ENCODE peak calls at places on chromosome 21, in seven cellular contexts. S is MG63; U is ovary; H is esophagus squamous epithelium; Z is CD8-positive, alpha-beta T cell; Q is transverse colon; E is GM12864. X is an unnamed sample.

GRCh38 chr21:26487981-26488480 is 85.1 kb downstream of the CYYR1 start:
- DNase-seq in S (no peak), U (no peak), H (no peak), Z (no peak), Q (no peak), E (no peak), X (no peak)

GRCh38 chr21:46368533-46369285 is 44.8 kb downstream of the PCNT start:
- DNase-seq in S (no peak), U (no peak), H (no peak), Z (peak), Q (no peak), E (no peak), X (no peak)

GRCh38 chr21:17730782-17731181 is 88.4 kb downstream of the C21orf91 start:
- DNase-seq in S (no peak), U (no peak), H (no peak), Z (no peak), Q (no peak), E (no peak), X (no peak)

GRCh38 chr21:37742532-37742931 is 173.7 kb downstream of the KCNJ6 start:
- DNase-seq in S (no peak), U (no peak), H (no peak), Z (no peak), Q (no peak), E (no peak), X (no peak)

GRCh38 chr21:33642896-33643657 is 776 bp downstream of the ITSN1 start:
- DNase-seq in S (peak), U (peak), H (no peak), Z (peak), Q (peak), E (no peak), X (peak)

GRCh38 chr21:37368536-37369279 is 2.1 kb downstream of the DYRK1A start:
- DNase-seq in S (peak), U (no peak), H (no peak), Z (no peak), Q (no peak), E (no peak), X (no peak)

GRCh38 chr21:14533555-14534400 is 12.3 kb downstream of the SAMSN1 start:
- DNase-seq in S (no peak), U (no peak), H (no peak), Z (no peak), Q (no peak), E (no peak), X (no peak)

GRCh38 chr21:15667010-15667409 is 62.8 kb upstream of the USP25 start:
- DNase-seq in S (no peak), U (no peak), H (no peak), Z (no peak), Q (no peak), E (no peak), X (no peak)

GRCh38 chr21:37592496-37592895 is 225.9 kb downstream of the DYRK1A start:
- DNase-seq in S (no peak), U (no peak), H (no peak), Z (no peak), Q (no peak), E (no peak), X (no peak)

GRCh38 chr21:46461909-46462308 is 3.2 kb downstream of the DIP2A start:
- DNase-seq in S (no peak), U (no peak), H (no peak), Z (no peak), Q (no peak), E (no peak), X (no peak)

GRCh38 chr21:18354947-18355346 is 48.6 kb downstream of the TMPRSS15 start:
- DNase-seq in S (no peak), U (no peak), H (no peak), Z (no peak), Q (no peak), E (no peak), X (no peak)

GRCh38 chr21:18318156-18318555 is 73.5 kb downstream of the CHODL start:
- DNase-seq in S (no peak), U (no peak), H (no peak), Z (no peak), Q (no peak), E (no peak), X (no peak)

GRCh38 chr21:15437873-15438272 is 291.9 kb upstream of the USP25 start:
- DNase-seq in S (no peak), U (no peak), H (no peak), Z (no peak), Q (no peak), E (peak), X (no peak)

GRCh38 chr21:29305068-29305467 is 6.3 kb downstream of the BACH1 start:
- DNase-seq in S (peak), U (no peak), H (no peak), Z (no peak), Q (no peak), E (no peak), X (no peak)

GRCh38 chr21:39676054-39676771 is 63.5 kb downstream of the B3GALT5 start:
- DNase-seq in S (no peak), U (no peak), H (no peak), Z (no peak), Q (peak), E (no peak), X (no peak)

GRCh38 chr21:30257773-30258172 is 25.0 kb downstream of the KRTAP24-1 start:
- DNase-seq in S (no peak), U (no peak), H (no peak), Z (no peak), Q (no peak), E (no peak), X (no peak)

GRCh38 chr21:46555678-46556077 is 49.2 kb downstream of the S100B start:
- DNase-seq in S (no peak), U (no peak), H (no peak), Z (no peak), Q (no peak), E (no peak), X (no peak)

GRCh38 chr21:21816778-21817177 is 818.6 kb downstream of the NCAM2 start:
- DNase-seq in S (no peak), U (no peak), H (no peak), Z (no peak), Q (no peak), E (no peak), X (no peak)

GRCh38 chr21:38380391-38381137 is 117.7 kb downstream of the ERG start:
- DNase-seq in S (no peak), U (no peak), H (no peak), Z (no peak), Q (no peak), E (no peak), X (no peak)

GRCh38 chr21:41000838-41001237 is 153.9 kb upstream of the DSCAM start:
- DNase-seq in S (no peak), U (no peak), H (no peak), Z (no peak), Q (no peak), E (no peak), X (no peak)

GRCh38 chr21:38985423-38986378 is 180.0 kb downstream of the ETS2 start:
- DNase-seq in S (peak), U (peak), H (no peak), Z (no peak), Q (peak), E (no peak), X (peak)

GRCh38 chr21:17736072-17736471 is 83.1 kb downstream of the C21orf91 start:
- DNase-seq in S (no peak), U (no peak), H (no peak), Z (no peak), Q (no peak), E (no peak), X (no peak)

GRCh38 chr21:27695246-27695645 is 728.4 kb upstream of the ADAMTS5 start:
- DNase-seq in S (no peak), U (no peak), H (no peak), Z (no peak), Q (no peak), E (no peak), X (no peak)

GRCh38 chr21:46604975-46605758 is at the start of gene S100B:
- DNase-seq in S (no peak), U (no peak), H (no peak), Z (no peak), Q (no peak), E (no peak), X (no peak)

GRCh38 chr21:9756677-9757076 is 764.7 kb upstream of the TPTE start:
- DNase-seq in S (no peak), U (no peak), H (no peak), Z (no peak), Q (no peak), E (no peak), X (no peak)

GRCh38 chr21:33058468-33059318 is 11.2 kb upstream of the OLIG1 start:
- DNase-seq in S (peak), U (no peak), H (no peak), Z (no peak), Q (no peak), E (no peak), X (peak)

GRCh38 chr21:17660449-17660848 is 47.7 kb upstream of the BTG3 start:
- DNase-seq in S (no peak), U (no peak), H (no peak), Z (no peak), Q (no peak), E (no peak), X (no peak)

GRCh38 chr21:38088916-38089762 is 167.7 kb upstream of the KCNJ15 start:
- DNase-seq in S (no peak), U (no peak), H (no peak), Z (no peak), Q (no peak), E (no peak), X (no peak)

GRCh38 chr21:15011967-15012366 is 52.8 kb downstream of the NRIP1 start:
- DNase-seq in S (no peak), U (no peak), H (no peak), Z (no peak), Q (no peak), E (no peak), X (no peak)

GRCh38 chr21:43667191-43667904 is 8.0 kb downstream of the RRP1B start:
- DNase-seq in S (peak), U (no peak), H (no peak), Z (no peak), Q (no peak), E (no peak), X (no peak)

GRCh38 chr21:46297311-46298082 is 11.4 kb downstream of the YBEY start:
- DNase-seq in S (no peak), U (no peak), H (no peak), Z (no peak), Q (no peak), E (no peak), X (peak)

GRCh38 chr21:37800496-37801061 is 115.7 kb downstream of the KCNJ6 start:
- DNase-seq in S (no peak), U (no peak), H (no peak), Z (no peak), Q (no peak), E (no peak), X (no peak)

GRCh38 chr21:18832081-18832670 is 428.6 kb upstream of the TMPRSS15 start:
- DNase-seq in S (no peak), U (no peak), H (no peak), Z (no peak), Q (no peak), E (no peak), X (no peak)

GRCh38 chr21:28699186-28699585 is 293.5 kb downstream of the LTN1 start:
- DNase-seq in S (no peak), U (no peak), H (no peak), Z (no peak), Q (no peak), E (no peak), X (no peak)

GRCh38 chr21:21046063-21046462 is 47.9 kb downstream of the NCAM2 start:
- DNase-seq in S (no peak), U (no peak), H (no peak), Z (no peak), Q (no peak), E (no peak), X (no peak)

GRCh38 chr21:46397211-46397905 is 61.3 kb upstream of the DIP2A start:
- DNase-seq in S (no peak), U (no peak), H (no peak), Z (no peak), Q (no peak), E (no peak), X (peak)

GRCh38 chr21:29725025-29725736 is 214.6 kb downstream of the GRIK1 start:
- DNase-seq in S (no peak), U (no peak), H (no peak), Z (no peak), Q (no peak), E (no peak), X (no peak)

GRCh38 chr21:33265664-33266049 is 510 bp upstream of the IL10RB start:
- DNase-seq in S (no peak), U (no peak), H (peak), Z (no peak), Q (peak), E (peak), X (peak)

DNA sequence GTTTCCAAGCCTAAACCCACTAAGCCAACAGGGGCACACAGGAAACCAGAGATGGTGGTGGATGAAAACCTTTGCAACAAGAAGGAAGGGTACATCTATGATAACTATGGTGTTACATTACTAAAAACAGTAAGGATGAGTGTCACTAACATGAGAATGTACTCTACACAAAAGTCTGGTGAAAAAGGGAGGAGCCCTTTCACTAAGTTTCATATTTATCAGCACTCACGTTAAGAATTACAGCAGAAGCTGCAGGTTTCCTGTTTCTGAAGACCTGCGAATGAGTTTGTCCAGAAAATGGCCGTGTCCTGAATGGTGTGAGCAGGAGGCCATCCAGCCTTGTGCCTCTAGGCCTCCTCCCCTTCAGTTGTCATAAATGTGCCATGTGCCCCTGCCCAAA is 17.8 kb downstream of the ABCG1 start:
- DNase-seq in S (no peak), U (no peak), H (no peak), Z (no peak), Q (no peak), E (no peak), X (no peak)
- H3K4me3 ChIP-seq in S (no peak), U (no peak), H (no peak), Z (no peak), Q (no peak), E (no peak), X (peak)

GRCh38 chr21:31893841-31894240 is 21.0 kb downstream of the HUNK start:
- DNase-seq in S (no peak), U (no peak), H (no peak), Z (no peak), Q (no peak), E (no peak), X (no peak)

GRCh38 chr21:31894441-31894840 is 21.6 kb downstream of the HUNK start:
- DNase-seq in S (no peak), U (no peak), H (no peak), Z (no peak), Q (no peak), E (no peak), X (no peak)

GRCh38 chr21:31897311-31897710 is 24.5 kb downstream of the HUNK start:
- DNase-seq in S (no peak), U (no peak), H (no peak), Z (no peak), Q (no peak), E (no peak), X (no peak)

GRCh38 chr21:31892686-31893085 is 19.9 kb downstream of the HUNK start:
- DNase-seq in S (no peak), U (no peak), H (no peak), Z (no peak), Q (no peak), E (no peak), X (no peak)

GRCh38 chr21:31895069-31895851 is 22.4 kb downstream of the HUNK start:
- DNase-seq in S (no peak), U (no peak), H (no peak), Z (no peak), Q (no peak), E (no peak), X (no peak)
- H3K4me3 ChIP-seq in S (no peak), U (no peak), H (no peak), Z (no peak), Q (no peak), E (no peak), X (no peak)

GRCh38 chr21:45069085-45069484 is 5.3 kb upstream of the ADARB1 start:
- DNase-seq in S (no peak), U (no peak), H (no peak), Z (no peak), Q (no peak), E (no peak), X (no peak)
- H3K4me3 ChIP-seq in S (no peak), U (no peak), H (no peak), Z (no peak), Q (no peak), E (no peak), X (no peak)

DNA sequence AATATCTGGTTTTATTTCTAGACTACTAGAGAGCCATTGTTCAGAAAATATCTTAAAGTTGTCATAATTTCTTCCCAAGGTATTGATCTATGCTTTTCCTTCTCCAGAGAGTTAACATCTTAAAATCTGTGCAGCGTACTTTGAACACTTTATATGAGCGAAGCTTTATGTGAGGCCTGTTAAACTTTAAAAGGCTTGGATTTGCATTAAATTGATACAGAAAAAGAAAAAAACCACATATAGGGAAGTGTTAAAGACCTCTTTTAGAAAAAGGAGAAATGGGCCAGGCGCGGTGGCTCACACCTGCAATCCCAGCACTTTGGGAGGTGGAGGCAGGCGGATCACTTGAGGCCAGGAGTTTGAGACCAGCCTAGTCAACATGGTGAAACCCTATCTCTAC is 59.2 kb upstream of the MORC3 start:
- DNase-seq in S (no peak), U (no peak), H (no peak), Z (no peak), Q (no peak), E (no peak), X (no peak)
- H3K4me3 ChIP-seq in S (peak), U (no peak), H (peak), Z (peak), Q (no peak), E (no peak), X (peak)

GRCh38 chr21:42389449-42389835 is 6.4 kb downstream of the TMPRSS3 start:
- DNase-seq in S (no peak), U (no peak), H (no peak), Z (no peak), Q (peak), E (no peak), X (peak)
- H3K4me3 ChIP-seq in S (no peak), U (no peak), H (no peak), Z (no peak), Q (no peak), E (no peak), X (no peak)

GRCh38 chr21:45145146-45145545 is 70.8 kb downstream of the ADARB1 start:
- DNase-seq in S (no peak), U (no peak), H (no peak), Z (no peak), Q (no peak), E (no peak), X (no peak)
- H3K4me3 ChIP-seq in S (no peak), U (no peak), H (no peak), Z (no peak), Q (no peak), E (no peak), X (no peak)

DNA sequence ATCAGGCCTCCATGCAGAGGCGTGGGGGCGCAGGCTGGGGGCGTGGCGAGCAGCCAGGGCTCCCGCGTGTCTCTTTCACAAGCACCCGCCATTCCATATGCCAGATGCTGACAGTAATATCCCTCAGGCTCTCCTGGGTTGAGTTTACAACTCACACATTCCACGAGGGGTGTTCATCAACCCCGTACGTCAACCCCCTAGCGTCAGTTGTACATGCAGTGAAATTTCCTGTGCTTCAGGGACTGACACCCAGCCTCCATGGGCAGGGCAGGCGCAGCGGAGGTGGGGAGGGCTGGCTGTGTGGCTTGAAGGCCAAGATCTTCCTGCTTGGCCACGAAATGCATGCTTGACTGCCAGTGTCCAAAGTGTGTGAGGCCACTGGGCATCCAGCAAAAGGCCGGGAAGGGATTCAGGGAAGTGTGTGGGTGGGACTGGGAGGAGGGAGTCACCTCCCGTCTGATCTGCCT is 33.6 kb downstream of the CLIC6 start:
- DNase-seq in S (peak), U (no peak), H (no peak), Z (no peak), Q (no peak), E (no peak), X (peak)
- H3K4me3 ChIP-seq in S (no peak), U (no peak), H (no peak), Z (no peak), Q (no peak), E (no peak), X (no peak)

GRCh38 chr21:34668803-34669148 is at the start of gene CLIC6:
- DNase-seq in S (no peak), U (no peak), H (no peak), Z (no peak), Q (peak), E (no peak), X (no peak)

GRCh38 chr21:34667761-34668160 is 1.0 kb upstream of the CLIC6 start:
- DNase-seq in S (no peak), U (no peak), H (no peak), Z (no peak), Q (no peak), E (no peak), X (no peak)

GRCh38 chr21:34670962-34671348 is 2.2 kb downstream of the CLIC6 start:
- DNase-seq in S (no peak), U (no peak), H (no peak), Z (no peak), Q (no peak), E (no peak), X (no peak)

GRCh38 chr21:34670220-34670961 is 1.6 kb downstream of the CLIC6 start:
- DNase-seq in S (no peak), U (no peak), H (no peak), Z (no peak), Q (peak), E (no peak), X (no peak)

DNA sequence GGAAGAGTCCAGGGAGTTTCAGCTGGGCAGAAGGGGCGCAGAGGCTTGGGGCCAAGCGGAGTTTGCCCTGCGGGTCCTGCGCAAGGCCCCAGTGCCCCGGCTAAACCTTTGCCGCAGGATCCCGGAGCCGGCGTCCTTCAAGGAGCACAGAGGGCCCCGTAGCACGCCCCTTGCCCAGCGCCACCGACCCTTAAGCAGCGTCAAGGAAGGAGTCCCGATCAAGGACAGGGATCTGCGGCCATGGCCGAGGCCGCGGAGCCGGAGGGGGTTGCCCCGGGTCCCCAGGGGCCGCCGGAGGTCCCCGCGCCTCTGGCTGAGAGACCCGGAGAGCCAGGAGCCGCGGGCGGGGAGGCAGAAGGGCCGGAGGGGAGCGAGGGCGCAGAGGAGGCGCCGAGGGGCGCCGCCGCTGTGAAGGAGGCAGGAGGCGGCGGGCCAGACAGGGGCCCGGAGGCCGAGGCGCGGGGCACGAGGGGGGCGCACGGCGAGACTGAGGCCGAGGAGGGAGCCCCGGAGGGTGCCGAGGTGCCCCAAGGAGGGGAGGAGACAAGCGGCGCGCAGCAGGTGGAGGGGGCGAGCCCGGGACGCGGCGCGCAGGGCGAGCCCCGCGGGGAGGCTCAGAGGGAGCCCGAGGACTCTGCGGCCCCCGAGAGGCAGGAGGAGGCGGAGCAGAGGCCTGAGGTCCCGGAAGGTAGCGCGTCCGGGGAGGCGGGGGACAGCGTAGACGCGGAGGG is 520 bp downstream of the CLIC6 start:
- DNase-seq in S (no peak), U (no peak), H (no peak), Z (peak), Q (peak), E (no peak), X (no peak)
- H3K4me3 ChIP-seq in S (no peak), U (peak), H (peak), Z (peak), Q (peak), E (peak), X (peak)